ENCODE peak calls at places on chromosomes 7 and 10, in five cellular contexts. I is T-cell; R is lung; V is activated CD4-positive, alpha-beta T cell treated with anti-CD3 and anti-CD28 coated beads for 36 hours; K is activated CD8-positive, alpha-beta T cell treated with anti-CD3 and anti-CD28 coated beads for 36 hours. A is an unnamed sample.

GRCh38 chr7:17209101-17209500 is 89.4 kb upstream of the AHR start:
- ATAC-seq in I (no peak), R (no peak), V (no peak), K (no peak), A (no peak)

GRCh38 chr10:14801693-14802092 is 27.0 kb upstream of the FAM107B start:
- ATAC-seq in I (no peak), R (no peak), V (no peak), K (no peak), A (no peak)

GRCh38 chr7:17229257-17229656 is 69.2 kb upstream of the AHR start:
- ATAC-seq in I (no peak), R (no peak), V (no peak), K (no peak), A (no peak)

GRCh38 chr10:24496066-24496465 is 227.6 kb downstream of the ARHGAP21 start:
- ATAC-seq in I (no peak), R (no peak), V (no peak), K (no peak), A (no peak)

GRCh38 chr10:79229830-79230562 is 117.3 kb upstream of the PPIF start:
- ATAC-seq in I (no peak), R (no peak), V (no peak), K (no peak), A (no peak)

GRCh38 chr7:91945476-91945875 is 4.8 kb downstream of the AKAP9 start:
- ATAC-seq in I (no peak), R (no peak), V (no peak), K (no peak), A (no peak)

GRCh38 chr7:87548123-87548919 is 52.4 kb downstream of the ABCB1 start:
- ATAC-seq in I (no peak), R (no peak), V (no peak), K (no peak), A (no peak)

GRCh38 chr7:83697814-83698530 is 49.0 kb upstream of the SEMA3E start:
- ATAC-seq in I (no peak), R (no peak), V (no peak), K (no peak), A (no peak)

GRCh38 chr7:27269455-27269854 is 26.9 kb downstream of the EVX1 start:
- ATAC-seq in I (no peak), R (no peak), V (no peak), K (no peak), A (no peak)

GRCh38 chr7:157660971-157661610 is 324.3 kb downstream of the DNAJB6 start:
- ATAC-seq in I (no peak), R (no peak), V (no peak), K (no peak), A (no peak)

GRCh38 chr7:28423112-28423511 is 10.8 kb downstream of the CREB5 start:
- ATAC-seq in I (no peak), R (no peak), V (no peak), K (no peak), A (no peak)

GRCh38 chr7:29563590-29564454 is at the start of gene PRR15:
- ATAC-seq in I (no peak), R (peak), V (peak), K (peak), A (no peak)

GRCh38 chr10:29857843-29858242 is 201.5 kb downstream of the JCAD start:
- ATAC-seq in I (no peak), R (no peak), V (no peak), K (no peak), A (no peak)

GRCh38 chr7:77933394-77933793 is 134.8 kb downstream of the PHTF2 start:
- ATAC-seq in I (no peak), R (no peak), V (peak), K (no peak), A (no peak)

GRCh38 chr10:84590794-84591193 is 262.4 kb downstream of the CCSER2 start:
- ATAC-seq in I (no peak), R (no peak), V (no peak), K (no peak), A (no peak)

GRCh38 chr10:28250782-28251181 is 52.1 kb downstream of the MPP7 start:
- ATAC-seq in I (no peak), R (peak), V (peak), K (no peak), A (no peak)

GRCh38 chr7:85529197-85529596 is 342.3 kb upstream of the SEMA3D start:
- ATAC-seq in I (no peak), R (no peak), V (no peak), K (no peak), A (no peak)